ENCODE peak calls at places on chromosomes 12 and 14, in ten cellular contexts. H is cardiac muscle cell, Q is astrocyte of the spinal cord, S is activated gamma-delta T cell treated with Interleukin-2 at 50 U/mL for 16 hours, D is EH, J is EL, Y is NCI-H1092, O is amniotic stem cell, V is stromal cell of bone marrow, L is right cardiac atrium. C is an unnamed sample.

GRCh38 chr12:94026566-94026965 is 121.8 kb upstream of the PLXNC1 start:
- DNase-seq in H (no peak), Q (no peak), S (no peak), D (no peak), J (no peak), Y (no peak), O (no peak), V (no peak), L (no peak), C (no peak)

GRCh38 chr14:76957224-76957881 is 71.2 kb downstream of the IRF2BPL start:
- DNase-seq in H (no peak), Q (no peak), S (no peak), D (no peak), J (no peak), Y (peak), O (no peak), V (no peak), L (no peak), C (no peak)

GRCh38 chr14:80275208-80275850 is 64.0 kb upstream of the DIO2 start:
- DNase-seq in H (no peak), Q (peak), S (no peak), D (peak), J (peak), Y (no peak), O (no peak), V (no peak), L (no peak), C (peak)

GRCh38 chr14:45145214-45145613 is 9.5 kb downstream of the FANCM start:
- DNase-seq in H (no peak), Q (no peak), S (no peak), D (no peak), J (no peak), Y (no peak), O (no peak), V (no peak), L (no peak), C (no peak)

GRCh38 chr12:130992448-130992847 is 38.7 kb downstream of the ADGRD1 start:
- DNase-seq in H (no peak), Q (no peak), S (no peak), D (no peak), J (no peak), Y (no peak), O (no peak), V (no peak), L (no peak), C (no peak)

GRCh38 chr12:75087656-75088055 is 122.0 kb downstream of the KCNC2 start:
- DNase-seq in H (peak), Q (no peak), S (no peak), D (no peak), J (peak), Y (no peak), O (no peak), V (no peak), L (no peak), C (peak)

GRCh38 chr12:113190761-113191160 is 5.2 kb downstream of the RITA1 start:
- DNase-seq in H (peak), Q (peak), S (no peak), D (peak), J (peak), Y (no peak), O (no peak), V (no peak), L (no peak), C (peak)

GRCh38 chr12:6953417-6954315 is 2.5 kb downstream of the PTPN6 start:
- DNase-seq in H (no peak), Q (no peak), S (peak), D (peak), J (no peak), Y (no peak), O (no peak), V (peak), L (peak), C (peak)

GRCh38 chr12:20798561-20798960 is 11.9 kb upstream of the SLCO1B3 start:
- DNase-seq in H (peak), Q (peak), S (no peak), D (peak), J (peak), Y (no peak), O (no peak), V (peak), L (no peak), C (peak)

GRCh38 chr12:19712041-19712440 is 272.7 kb downstream of the AEBP2 start:
- DNase-seq in H (no peak), Q (peak), S (no peak), D (peak), J (peak), Y (no peak), O (peak), V (peak), L (no peak), C (peak)

GRCh38 chr14:68936476-68936875 is 42.6 kb downstream of the ACTN1 start:
- DNase-seq in H (no peak), Q (no peak), S (no peak), D (no peak), J (no peak), Y (no peak), O (no peak), V (no peak), L (peak), C (no peak)

GRCh38 chr12:108357834-108358579 is 18.9 kb upstream of the CMKLR1 start:
- DNase-seq in H (no peak), Q (no peak), S (no peak), D (no peak), J (no peak), Y (no peak), O (no peak), V (no peak), L (no peak), C (no peak)

GRCh38 chr14:71320734-71321555 is 413.7 kb downstream of the PCNX1 start:
- DNase-seq in H (peak), Q (peak), S (peak), D (peak), J (peak), Y (peak), O (peak), V (peak), L (peak), C (peak)

GRCh38 chr14:36518586-36519430 is 1.2 kb downstream of the NKX2-1 start:
- DNase-seq in H (no peak), Q (no peak), S (no peak), D (no peak), J (no peak), Y (no peak), O (no peak), V (no peak), L (no peak), C (no peak)

GRCh38 chr12:94686834-94687628 is 36.7 kb upstream of the TMCC3 start:
- DNase-seq in H (no peak), Q (no peak), S (no peak), D (no peak), J (no peak), Y (no peak), O (no peak), V (no peak), L (no peak), C (peak)

GRCh38 chr14:57089901-57090300 is 178.8 kb downstream of the EXOC5 start:
- DNase-seq in H (no peak), Q (no peak), S (no peak), D (no peak), J (no peak), Y (no peak), O (no peak), V (no peak), L (no peak), C (no peak)

GRCh38 chr12:75631809-75632208 is 120.4 kb upstream of the KRR1 start:
- DNase-seq in H (no peak), Q (no peak), S (no peak), D (no peak), J (no peak), Y (peak), O (no peak), V (no peak), L (no peak), C (no peak)

GRCh38 chr12:96352161-96352835 is 47.9 kb downstream of the CDK17 start:
- DNase-seq in H (no peak), Q (no peak), S (no peak), D (no peak), J (no peak), Y (no peak), O (no peak), V (no peak), L (no peak), C (no peak)

GRCh38 chr12:131896080-131896810 is 1.8 kb downstream of the ULK1 start:
- DNase-seq in H (peak), Q (peak), S (peak), D (peak), J (peak), Y (peak), O (peak), V (peak), L (peak), C (peak)

GRCh38 chr14:103113303-103113702 is 10.0 kb upstream of the TNFAIP2 start:
- DNase-seq in H (no peak), Q (no peak), S (no peak), D (no peak), J (no peak), Y (no peak), O (no peak), V (no peak), L (no peak), C (no peak)

GRCh38 chr14:69704319-69704718 is 62.6 kb upstream of the SRSF5 start:
- DNase-seq in H (no peak), Q (no peak), S (no peak), D (no peak), J (no peak), Y (no peak), O (no peak), V (no peak), L (no peak), C (no peak)

GRCh38 chr12:52748578-52748977 is 28.6 kb downstream of the KRT76 start:
- DNase-seq in H (no peak), Q (no peak), S (no peak), D (no peak), J (no peak), Y (no peak), O (no peak), V (no peak), L (no peak), C (no peak)